ENCODE peak calls at places on chromosomes 11 and 22, in nine cellular contexts. Y is SK-N-MC; X is heart right ventricle; V is CD4-positive, alpha-beta memory T cell; W is naive thymus-derived CD4-positive, alpha-beta T cell; J is psoas muscle; C is substantia nigra; G is mesendoderm; P is GM23338. A is an unnamed sample.

GRCh38 chr22:23678133-23678532 is 12.7 kb upstream of the RGL4 start:
- DNase-seq in W (no peak), J (no peak), X (no peak), V (no peak), C (no peak), P (peak; percentile 11), G (no peak), Y (no peak), A (no peak)

GRCh38 chr11:121448431-121448941 is 3.6 kb upstream of the SORL1 start:
- DNase-seq in V (no peak), C (no peak), W (no peak), Y (no peak), J (no peak), P (no peak), X (no peak), G (no peak), A (no peak)

GRCh38 chr11:7600205-7600775 is 73.0 kb downstream of the CYB5R2 start:
- DNase-seq in J (peak; percentile 56), P (no peak), G (peak; percentile 96), V (no peak), X (no peak), W (no peak), C (peak; percentile 42), Y (no peak), A (no peak)

GRCh38 chr22:42217752-42218280 is 52.6 kb downstream of the TCF20 start:
- DNase-seq in Y (no peak), C (no peak), G (no peak), X (no peak), V (no peak), J (no peak), W (no peak), P (peak; percentile 68), A (no peak)

GRCh38 chr22:29343313-29343805 is 27.9 kb upstream of the RASL10A start:
- DNase-seq in P (no peak), W (no peak), G (no peak), J (no peak), Y (no peak), C (no peak), V (no peak), X (peak; percentile 60), A (peak; percentile 73)

GRCh38 chr11:75388386-75389275 is 10.7 kb upstream of the RPS3 start:
- DNase-seq in G (peak; percentile 90), P (peak; percentile 91), W (peak; percentile 23), C (peak; percentile 6), X (peak; percentile 71), V (peak; percentile 69), J (peak; percentile 62), Y (peak; percentile 65), A (peak; percentile 54)

GRCh38 chr11:125874556-125875124 is 12.8 kb upstream of the HYLS1 start:
- DNase-seq in X (peak; percentile 67), J (no peak), Y (no peak), V (peak; percentile 31), W (no peak), G (peak; percentile 82), P (peak; percentile 91), C (no peak), A (peak; percentile 25)

GRCh38 chr11:87456499-87456898 is 418.8 kb downstream of the TMEM135 start:
- DNase-seq in V (no peak), W (no peak), G (no peak), C (no peak), X (no peak), J (no peak), Y (no peak), P (no peak), A (no peak)

GRCh38 chr11:48012051-48012391 is 31.7 kb downstream of the PTPRJ start:
- DNase-seq in V (peak; percentile 71), J (no peak), X (no peak), G (no peak), Y (no peak), P (no peak), W (no peak), C (no peak), A (no peak)

GRCh38 chr11:128890543-128891409 is at the start of gene KCNJ5:
- DNase-seq in V (peak; percentile 17), W (no peak), Y (no peak), C (no peak), P (peak; percentile 78), J (peak; percentile 49), G (no peak), X (peak; percentile 38), A (peak; percentile 40)

GRCh38 chr11:69587454-69588081 is 53.4 kb upstream of the CCND1 start:
- DNase-seq in J (no peak), C (no peak), Y (no peak), X (no peak), W (no peak), G (peak; percentile 52), V (no peak), P (no peak), A (no peak)

GRCh38 chr11:35347921-35348331 is 71.4 kb downstream of the SLC1A2 start:
- DNase-seq in G (peak; percentile 13), P (no peak), J (peak; percentile 37), Y (no peak), C (no peak), W (no peak), X (no peak), V (no peak), A (no peak)

GRCh38 chr22:48824673-48825651 is 1002.7 kb downstream of the BRD1 start:
- DNase-seq in J (no peak), X (no peak), P (no peak), W (no peak), V (no peak), Y (no peak), C (no peak), G (no peak), A (no peak)

GRCh38 chr11:26949846-26950245 is 44.1 kb upstream of the FIBIN start:
- DNase-seq in J (no peak), X (no peak), V (no peak), G (no peak), Y (no peak), C (no peak), W (no peak), P (no peak), A (no peak)

GRCh38 chr11:31102875-31103274 is 266.7 kb downstream of the DCDC1 start:
- DNase-seq in V (no peak), C (no peak), W (no peak), G (no peak), P (no peak), J (no peak), Y (no peak), X (no peak), A (no peak)
- H3K27ac ChIP-seq in V (no peak overlapping the region), C (no peak overlapping the region), W (no peak overlapping the region), G (no peak overlapping the region), P (no peak overlapping the region), J (no peak overlapping the region), Y (no peak overlapping the region), X (no peak overlapping the region), A (no peak overlapping the region)

DNA sequence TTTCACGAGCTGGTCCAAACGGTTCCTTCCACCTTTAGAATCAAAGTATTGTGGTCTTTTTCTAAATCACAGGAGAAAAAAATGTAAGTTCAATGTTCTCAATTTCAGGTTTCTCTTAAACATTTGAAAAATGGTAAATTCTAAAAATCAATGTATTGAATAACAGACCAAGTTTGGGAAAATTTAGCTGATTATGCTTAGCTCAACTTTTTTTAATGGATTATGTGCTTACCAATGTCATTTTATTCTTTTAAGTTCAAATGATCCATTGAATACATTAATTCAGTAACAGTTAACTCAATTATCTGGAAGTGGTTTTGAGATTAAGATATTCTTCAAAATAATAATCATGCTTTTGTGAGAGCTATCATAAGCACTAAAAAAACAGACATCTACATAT is 5.1 kb downstream of the PRDM10 start:
- DNase-seq in W (no peak), J (no peak), P (no peak), Y (no peak), C (no peak), X (no peak), G (no peak), V (no peak), A (no peak)
- H3K27ac ChIP-seq in W (no peak overlapping the region), J (no peak overlapping the region), P (no peak overlapping the region), Y (peak overlapping the region; percentile 77), C (no peak overlapping the region), X (no peak overlapping the region), G (no peak overlapping the region), V (no peak overlapping the region), A (no peak overlapping the region)

GRCh38 chr22:37241351-37242142 is 2.5 kb downstream of the RAC2 start:
- DNase-seq in X (no peak), G (no peak), V (peak; percentile 50), P (no peak), Y (no peak), J (no peak), C (no peak), W (no peak), A (no peak)
- H3K27ac ChIP-seq in X (no peak overlapping the region), G (no peak overlapping the region), V (peak overlapping the region; percentile 91), P (no peak overlapping the region), Y (no peak overlapping the region), J (no peak overlapping the region), C (no peak overlapping the region), W (peak overlapping the region; percentile 86), A (no peak overlapping the region)

GRCh38 chr11:71532016-71532610 is 5.0 kb downstream of the KRTAP5-7 start:
- DNase-seq in V (no peak), C (no peak), P (no peak), X (no peak), W (no peak), G (no peak), Y (no peak), J (no peak), A (no peak)

GRCh38 chr11:71527576-71528210 is 626 bp downstream of the KRTAP5-7 start:
- DNase-seq in V (no peak), C (no peak), P (no peak), W (no peak), J (no peak), Y (no peak), X (no peak), G (no peak), A (no peak)

GRCh38 chr11:71525938-71526495 is 1.1 kb upstream of the KRTAP5-7 start:
- DNase-seq in V (no peak), J (no peak), P (no peak), G (no peak), Y (no peak), W (no peak), X (no peak), C (no peak), A (no peak)

GRCh38 chr11:71535825-71536224 is 2.0 kb upstream of the KRTAP5-8 start:
- DNase-seq in X (no peak), G (no peak), V (no peak), J (no peak), C (no peak), Y (no peak), P (no peak), W (no peak), A (no peak)

DNA sequence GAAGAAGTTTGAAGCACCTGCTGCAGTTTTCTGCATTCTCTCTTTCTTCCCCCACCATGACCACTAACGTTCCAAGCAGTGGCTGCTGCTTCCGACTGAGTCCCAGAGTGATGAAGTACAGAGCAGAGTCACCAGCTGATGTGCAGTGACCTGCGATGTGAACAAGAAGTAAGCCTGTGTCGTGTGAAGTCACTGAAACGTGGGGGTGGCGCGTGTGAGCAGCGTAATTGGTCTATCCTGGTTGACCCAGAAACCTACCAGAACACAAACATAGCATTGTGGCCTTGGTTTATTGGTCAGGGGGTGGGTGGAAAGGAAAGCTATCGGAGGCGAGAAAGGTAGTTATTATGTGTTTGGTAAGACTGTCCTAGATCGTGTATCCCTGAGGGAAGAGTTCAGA is 3.5 kb downstream of the KRTAP5-7 start:
- DNase-seq in V (no peak), W (no peak), P (no peak), C (no peak), J (no peak), G (no peak), Y (no peak), X (no peak), A (no peak)
- H3K27ac ChIP-seq in V (no peak overlapping the region), W (no peak overlapping the region), P (no peak overlapping the region), C (no peak overlapping the region), J (no peak overlapping the region), G (no peak overlapping the region), Y (no peak overlapping the region), X (no peak overlapping the region), A (no peak overlapping the region)